ENCODE peak calls at places on chromosomes 1 and 21, in nine cellular contexts. One of them, this sample, is unnamed.

GRCh38 chr1:176843352-176844297 is 320.9 kb downstream of the ASTN1 start:
- DNase-seq in ACHN: peak; percentile 44
- DNase-seq in DMS 273 treated with DMSO at 0.1 percent for 48 hours: peak; percentile 42
- DNase-seq in AG09319: peak; percentile 22
- DNase-seq in Daoy: no peak
- DNase-seq in activated T-helper 2 cell treated with anti-CD3 and anti-CD28 coated beads, Interferon-gamma antibody, Interleukin-2, Interleukin-4, amounts not matched to agents 10 μg/mL and 5 μg/mL and 100 μg/mL, durations not matched to agents 14 hours and 24 hours and 36 hours: no peak
- DNase-seq in MCF 10A: peak; percentile 53
- DNase-seq in epithelial cell of prostate: no peak
- DNase-seq in effector memory CD8-positive, alpha-beta T cell: no peak
- DNase-seq in this sample: no peak

GRCh38 chr1:88892146-88892877 is 945 bp upstream of the GTF2B start:
- DNase-seq in ACHN: peak; percentile 90
- DNase-seq in DMS 273 treated with DMSO at 0.1 percent for 48 hours: no peak
- DNase-seq in AG09319: no peak
- DNase-seq in Daoy: peak; percentile 35
- DNase-seq in activated T-helper 2 cell treated with anti-CD3 and anti-CD28 coated beads, Interferon-gamma antibody, Interleukin-2, Interleukin-4, amounts not matched to agents 10 μg/mL and 5 μg/mL and 100 μg/mL, durations not matched to agents 14 hours and 24 hours and 36 hours: peak; percentile 15
- DNase-seq in MCF 10A: peak; percentile 48
- DNase-seq in epithelial cell of prostate: peak; percentile 16
- DNase-seq in effector memory CD8-positive, alpha-beta T cell: no peak
- DNase-seq in this sample: no peak

GRCh38 chr1:62356257-62356835 is 37.1 kb upstream of the KANK4 start:
- DNase-seq in ACHN: peak; percentile 45
- DNase-seq in DMS 273 treated with DMSO at 0.1 percent for 48 hours: no peak
- DNase-seq in AG09319: peak; percentile 18
- DNase-seq in Daoy: peak; percentile 92
- DNase-seq in activated T-helper 2 cell treated with anti-CD3 and anti-CD28 coated beads, Interferon-gamma antibody, Interleukin-2, Interleukin-4, amounts not matched to agents 10 μg/mL and 5 μg/mL and 100 μg/mL, durations not matched to agents 14 hours and 24 hours and 36 hours: no peak
- DNase-seq in MCF 10A: peak; percentile 92
- DNase-seq in epithelial cell of prostate: peak; percentile 70
- DNase-seq in effector memory CD8-positive, alpha-beta T cell: no peak
- DNase-seq in this sample: no peak

GRCh38 chr21:16082038-16082816 is 352.4 kb downstream of the USP25 start:
- DNase-seq in ACHN: peak; percentile 46
- DNase-seq in DMS 273 treated with DMSO at 0.1 percent for 48 hours: no peak
- DNase-seq in AG09319: no peak
- DNase-seq in Daoy: no peak
- DNase-seq in activated T-helper 2 cell treated with anti-CD3 and anti-CD28 coated beads, Interferon-gamma antibody, Interleukin-2, Interleukin-4, amounts not matched to agents 10 μg/mL and 5 μg/mL and 100 μg/mL, durations not matched to agents 14 hours and 24 hours and 36 hours: no peak
- DNase-seq in MCF 10A: peak; percentile 17
- DNase-seq in epithelial cell of prostate: no peak
- DNase-seq in effector memory CD8-positive, alpha-beta T cell: no peak
- DNase-seq in this sample: no peak

GRCh38 chr1:156371553-156372264 is 2.7 kb downstream of the RHBG start:
- DNase-seq in ACHN: no peak
- DNase-seq in DMS 273 treated with DMSO at 0.1 percent for 48 hours: peak; percentile 28
- DNase-seq in AG09319: no peak
- DNase-seq in Daoy: peak; percentile 57
- DNase-seq in activated T-helper 2 cell treated with anti-CD3 and anti-CD28 coated beads, Interferon-gamma antibody, Interleukin-2, Interleukin-4, amounts not matched to agents 10 μg/mL and 5 μg/mL and 100 μg/mL, durations not matched to agents 14 hours and 24 hours and 36 hours: no peak
- DNase-seq in MCF 10A: peak; percentile 77
- DNase-seq in epithelial cell of prostate: no peak
- DNase-seq in effector memory CD8-positive, alpha-beta T cell: no peak
- DNase-seq in this sample: no peak

GRCh38 chr21:26124421-26124833 is 46.1 kb downstream of the APP start:
- DNase-seq in ACHN: no peak
- DNase-seq in DMS 273 treated with DMSO at 0.1 percent for 48 hours: peak; percentile 41
- DNase-seq in AG09319: no peak
- DNase-seq in Daoy: no peak
- DNase-seq in activated T-helper 2 cell treated with anti-CD3 and anti-CD28 coated beads, Interferon-gamma antibody, Interleukin-2, Interleukin-4, amounts not matched to agents 10 μg/mL and 5 μg/mL and 100 μg/mL, durations not matched to agents 14 hours and 24 hours and 36 hours: no peak
- DNase-seq in MCF 10A: peak; percentile 41
- DNase-seq in epithelial cell of prostate: no peak
- DNase-seq in effector memory CD8-positive, alpha-beta T cell: no peak
- DNase-seq in this sample: no peak

GRCh38 chr21:36889401-36889800 is 77.1 kb downstream of the HLCS start:
- DNase-seq in ACHN: no peak
- DNase-seq in DMS 273 treated with DMSO at 0.1 percent for 48 hours: no peak
- DNase-seq in AG09319: no peak
- DNase-seq in Daoy: no peak
- DNase-seq in activated T-helper 2 cell treated with anti-CD3 and anti-CD28 coated beads, Interferon-gamma antibody, Interleukin-2, Interleukin-4, amounts not matched to agents 10 μg/mL and 5 μg/mL and 100 μg/mL, durations not matched to agents 14 hours and 24 hours and 36 hours: no peak
- DNase-seq in MCF 10A: no peak
- DNase-seq in epithelial cell of prostate: no peak
- DNase-seq in effector memory CD8-positive, alpha-beta T cell: no peak
- DNase-seq in this sample: no peak

GRCh38 chr1:192158181-192158580 is at the start of gene RGS18:
- DNase-seq in ACHN: no peak
- DNase-seq in DMS 273 treated with DMSO at 0.1 percent for 48 hours: no peak
- DNase-seq in AG09319: no peak
- DNase-seq in Daoy: no peak
- DNase-seq in activated T-helper 2 cell treated with anti-CD3 and anti-CD28 coated beads, Interferon-gamma antibody, Interleukin-2, Interleukin-4, amounts not matched to agents 10 μg/mL and 5 μg/mL and 100 μg/mL, durations not matched to agents 14 hours and 24 hours and 36 hours: no peak
- DNase-seq in MCF 10A: peak; percentile 11
- DNase-seq in epithelial cell of prostate: no peak
- DNase-seq in effector memory CD8-positive, alpha-beta T cell: no peak
- DNase-seq in this sample: no peak

GRCh38 chr1:101235696-101236545 is 898 bp upstream of the S1PR1 start:
- DNase-seq in ACHN: peak; percentile 37
- DNase-seq in DMS 273 treated with DMSO at 0.1 percent for 48 hours: no peak
- DNase-seq in AG09319: no peak
- DNase-seq in Daoy: peak; percentile 47
- DNase-seq in activated T-helper 2 cell treated with anti-CD3 and anti-CD28 coated beads, Interferon-gamma antibody, Interleukin-2, Interleukin-4, amounts not matched to agents 10 μg/mL and 5 μg/mL and 100 μg/mL, durations not matched to agents 14 hours and 24 hours and 36 hours: peak; percentile 78
- DNase-seq in MCF 10A: peak; percentile 75
- DNase-seq in epithelial cell of prostate: no peak
- DNase-seq in effector memory CD8-positive, alpha-beta T cell: peak; percentile 58
- DNase-seq in this sample: peak; percentile 73

GRCh38 chr1:84089470-84090261 is 54.4 kb upstream of the PRKACB start:
- DNase-seq in ACHN: peak; percentile 50
- DNase-seq in DMS 273 treated with DMSO at 0.1 percent for 48 hours: no peak
- DNase-seq in AG09319: no peak
- DNase-seq in Daoy: peak; percentile 60
- DNase-seq in activated T-helper 2 cell treated with anti-CD3 and anti-CD28 coated beads, Interferon-gamma antibody, Interleukin-2, Interleukin-4, amounts not matched to agents 10 μg/mL and 5 μg/mL and 100 μg/mL, durations not matched to agents 14 hours and 24 hours and 36 hours: no peak
- DNase-seq in MCF 10A: peak; percentile 87
- DNase-seq in epithelial cell of prostate: peak; percentile 64
- DNase-seq in effector memory CD8-positive, alpha-beta T cell: no peak
- DNase-seq in this sample: no peak

GRCh38 chr1:29639741-29640427 is 403.6 kb downstream of the PTPRU start:
- DNase-seq in ACHN: peak; percentile 94
- DNase-seq in DMS 273 treated with DMSO at 0.1 percent for 48 hours: no peak
- DNase-seq in AG09319: no peak
- DNase-seq in Daoy: peak; percentile 98
- DNase-seq in activated T-helper 2 cell treated with anti-CD3 and anti-CD28 coated beads, Interferon-gamma antibody, Interleukin-2, Interleukin-4, amounts not matched to agents 10 μg/mL and 5 μg/mL and 100 μg/mL, durations not matched to agents 14 hours and 24 hours and 36 hours: no peak
- DNase-seq in MCF 10A: peak; percentile 54
- DNase-seq in epithelial cell of prostate: no peak
- DNase-seq in effector memory CD8-positive, alpha-beta T cell: no peak
- DNase-seq in this sample: peak; percentile 56

GRCh38 chr1:45512641-45513054 is 9.0 kb downstream of the PRDX1 start:
- DNase-seq in ACHN: peak; percentile 65
- DNase-seq in DMS 273 treated with DMSO at 0.1 percent for 48 hours: no peak
- DNase-seq in AG09319: no peak
- DNase-seq in Daoy: peak; percentile 69
- DNase-seq in activated T-helper 2 cell treated with anti-CD3 and anti-CD28 coated beads, Interferon-gamma antibody, Interleukin-2, Interleukin-4, amounts not matched to agents 10 μg/mL and 5 μg/mL and 100 μg/mL, durations not matched to agents 14 hours and 24 hours and 36 hours: peak; percentile 45
- DNase-seq in MCF 10A: peak; percentile 82
- DNase-seq in epithelial cell of prostate: no peak
- DNase-seq in effector memory CD8-positive, alpha-beta T cell: peak; percentile 50
- DNase-seq in this sample: peak; percentile 77

GRCh38 chr1:114008352-114009041 is 29.2 kb downstream of the OLFML3 start:
- DNase-seq in ACHN: no peak
- DNase-seq in DMS 273 treated with DMSO at 0.1 percent for 48 hours: no peak
- DNase-seq in AG09319: no peak
- DNase-seq in Daoy: no peak
- DNase-seq in activated T-helper 2 cell treated with anti-CD3 and anti-CD28 coated beads, Interferon-gamma antibody, Interleukin-2, Interleukin-4, amounts not matched to agents 10 μg/mL and 5 μg/mL and 100 μg/mL, durations not matched to agents 14 hours and 24 hours and 36 hours: no peak
- DNase-seq in MCF 10A: no peak
- DNase-seq in epithelial cell of prostate: no peak
- DNase-seq in effector memory CD8-positive, alpha-beta T cell: no peak
- DNase-seq in this sample: no peak

GRCh38 chr1:26290061-26290415 is 10.2 kb downstream of the SH3BGRL3 start:
- DNase-seq in ACHN: no peak
- DNase-seq in DMS 273 treated with DMSO at 0.1 percent for 48 hours: no peak
- DNase-seq in AG09319: no peak
- DNase-seq in Daoy: no peak
- DNase-seq in activated T-helper 2 cell treated with anti-CD3 and anti-CD28 coated beads, Interferon-gamma antibody, Interleukin-2, Interleukin-4, amounts not matched to agents 10 μg/mL and 5 μg/mL and 100 μg/mL, durations not matched to agents 14 hours and 24 hours and 36 hours: no peak
- DNase-seq in MCF 10A: no peak
- DNase-seq in epithelial cell of prostate: no peak
- DNase-seq in effector memory CD8-positive, alpha-beta T cell: peak; percentile 27
- DNase-seq in this sample: no peak

GRCh38 chr1:156126043-156126700 is 11.7 kb downstream of the LMNA start:
- DNase-seq in ACHN: peak; percentile 98
- DNase-seq in DMS 273 treated with DMSO at 0.1 percent for 48 hours: no peak
- DNase-seq in AG09319: peak; percentile 93
- DNase-seq in Daoy: peak; percentile 99
- DNase-seq in activated T-helper 2 cell treated with anti-CD3 and anti-CD28 coated beads, Interferon-gamma antibody, Interleukin-2, Interleukin-4, amounts not matched to agents 10 μg/mL and 5 μg/mL and 100 μg/mL, durations not matched to agents 14 hours and 24 hours and 36 hours: peak; percentile 70
- DNase-seq in MCF 10A: peak; percentile 100
- DNase-seq in epithelial cell of prostate: peak; percentile 54
- DNase-seq in effector memory CD8-positive, alpha-beta T cell: peak; percentile 68
- DNase-seq in this sample: peak; percentile 67

GRCh38 chr1:83511327-83511726 is 487.6 kb downstream of the TTLL7 start:
- DNase-seq in ACHN: no peak
- DNase-seq in DMS 273 treated with DMSO at 0.1 percent for 48 hours: no peak
- DNase-seq in AG09319: no peak
- DNase-seq in Daoy: peak; percentile 6
- DNase-seq in activated T-helper 2 cell treated with anti-CD3 and anti-CD28 coated beads, Interferon-gamma antibody, Interleukin-2, Interleukin-4, amounts not matched to agents 10 μg/mL and 5 μg/mL and 100 μg/mL, durations not matched to agents 14 hours and 24 hours and 36 hours: no peak
- DNase-seq in MCF 10A: no peak
- DNase-seq in epithelial cell of prostate: no peak
- DNase-seq in effector memory CD8-positive, alpha-beta T cell: no peak
- DNase-seq in this sample: no peak

GRCh38 chr1:182601416-182601786 is 2.8 kb downstream of the RGS16 start:
- DNase-seq in ACHN: peak; percentile 73
- DNase-seq in DMS 273 treated with DMSO at 0.1 percent for 48 hours: peak; percentile 63
- DNase-seq in AG09319: peak; percentile 50
- DNase-seq in Daoy: peak; percentile 80
- DNase-seq in activated T-helper 2 cell treated with anti-CD3 and anti-CD28 coated beads, Interferon-gamma antibody, Interleukin-2, Interleukin-4, amounts not matched to agents 10 μg/mL and 5 μg/mL and 100 μg/mL, durations not matched to agents 14 hours and 24 hours and 36 hours: peak; percentile 48
- DNase-seq in MCF 10A: peak; percentile 95
- DNase-seq in epithelial cell of prostate: no peak
- DNase-seq in effector memory CD8-positive, alpha-beta T cell: peak; percentile 69
- DNase-seq in this sample: peak; percentile 80

GRCh38 chr1:156086256-156086662 is 4.0 kb upstream of the MEX3A start:
- DNase-seq in ACHN: no peak
- DNase-seq in DMS 273 treated with DMSO at 0.1 percent for 48 hours: no peak
- DNase-seq in AG09319: no peak
- DNase-seq in Daoy: no peak
- DNase-seq in activated T-helper 2 cell treated with anti-CD3 and anti-CD28 coated beads, Interferon-gamma antibody, Interleukin-2, Interleukin-4, amounts not matched to agents 10 μg/mL and 5 μg/mL and 100 μg/mL, durations not matched to agents 14 hours and 24 hours and 36 hours: no peak
- DNase-seq in MCF 10A: no peak
- DNase-seq in epithelial cell of prostate: no peak
- DNase-seq in effector memory CD8-positive, alpha-beta T cell: no peak
- DNase-seq in this sample: no peak

GRCh38 chr1:39047374-39048229 is 21.5 kb downstream of the NDUFS5 start:
- DNase-seq in ACHN: peak; percentile 94
- DNase-seq in DMS 273 treated with DMSO at 0.1 percent for 48 hours: no peak
- DNase-seq in AG09319: peak; percentile 51
- DNase-seq in Daoy: peak; percentile 63
- DNase-seq in activated T-helper 2 cell treated with anti-CD3 and anti-CD28 coated beads, Interferon-gamma antibody, Interleukin-2, Interleukin-4, amounts not matched to agents 10 μg/mL and 5 μg/mL and 100 μg/mL, durations not matched to agents 14 hours and 24 hours and 36 hours: no peak
- DNase-seq in MCF 10A: peak; percentile 68
- DNase-seq in epithelial cell of prostate: peak; percentile 2
- DNase-seq in effector memory CD8-positive, alpha-beta T cell: no peak
- DNase-seq in this sample: no peak

GRCh38 chr1:26349196-26349885 is 4.6 kb downstream of the CRYBG2 start:
- DNase-seq in ACHN: peak; percentile 87
- DNase-seq in DMS 273 treated with DMSO at 0.1 percent for 48 hours: no peak
- DNase-seq in AG09319: no peak
- DNase-seq in Daoy: peak; percentile 80
- DNase-seq in activated T-helper 2 cell treated with anti-CD3 and anti-CD28 coated beads, Interferon-gamma antibody, Interleukin-2, Interleukin-4, amounts not matched to agents 10 μg/mL and 5 μg/mL and 100 μg/mL, durations not matched to agents 14 hours and 24 hours and 36 hours: no peak
- DNase-seq in MCF 10A: peak; percentile 36
- DNase-seq in epithelial cell of prostate: no peak
- DNase-seq in effector memory CD8-positive, alpha-beta T cell: no peak
- DNase-seq in this sample: no peak

GRCh38 chr1:118660769-118661168 is 327.4 kb downstream of the TBX15 start:
- DNase-seq in ACHN: no peak
- DNase-seq in DMS 273 treated with DMSO at 0.1 percent for 48 hours: no peak
- DNase-seq in AG09319: no peak
- DNase-seq in Daoy: peak; percentile 25
- DNase-seq in activated T-helper 2 cell treated with anti-CD3 and anti-CD28 coated beads, Interferon-gamma antibody, Interleukin-2, Interleukin-4, amounts not matched to agents 10 μg/mL and 5 μg/mL and 100 μg/mL, durations not matched to agents 14 hours and 24 hours and 36 hours: no peak
- DNase-seq in MCF 10A: no peak
- DNase-seq in epithelial cell of prostate: no peak
- DNase-seq in effector memory CD8-positive, alpha-beta T cell: no peak
- DNase-seq in this sample: no peak

GRCh38 chr1:8764301-8764937 is 53.0 kb downstream of the RERE start:
- DNase-seq in ACHN: no peak
- DNase-seq in DMS 273 treated with DMSO at 0.1 percent for 48 hours: no peak
- DNase-seq in AG09319: no peak
- DNase-seq in Daoy: no peak
- DNase-seq in activated T-helper 2 cell treated with anti-CD3 and anti-CD28 coated beads, Interferon-gamma antibody, Interleukin-2, Interleukin-4, amounts not matched to agents 10 μg/mL and 5 μg/mL and 100 μg/mL, durations not matched to agents 14 hours and 24 hours and 36 hours: no peak
- DNase-seq in MCF 10A: no peak
- DNase-seq in epithelial cell of prostate: no peak
- DNase-seq in effector memory CD8-positive, alpha-beta T cell: no peak
- DNase-seq in this sample: no peak

GRCh38 chr1:202281316-202282016 is 60.3 kb downstream of the UBE2T start:
- DNase-seq in ACHN: peak; percentile 49
- DNase-seq in DMS 273 treated with DMSO at 0.1 percent for 48 hours: no peak
- DNase-seq in AG09319: no peak
- DNase-seq in Daoy: peak; percentile 89
- DNase-seq in activated T-helper 2 cell treated with anti-CD3 and anti-CD28 coated beads, Interferon-gamma antibody, Interleukin-2, Interleukin-4, amounts not matched to agents 10 μg/mL and 5 μg/mL and 100 μg/mL, durations not matched to agents 14 hours and 24 hours and 36 hours: no peak
- DNase-seq in MCF 10A: peak; percentile 47
- DNase-seq in epithelial cell of prostate: no peak
- DNase-seq in effector memory CD8-positive, alpha-beta T cell: no peak
- DNase-seq in this sample: no peak

GRCh38 chr1:66533804-66534745 is at the start of gene SGIP1:
- DNase-seq in ACHN: peak; percentile 35
- DNase-seq in DMS 273 treated with DMSO at 0.1 percent for 48 hours: no peak
- DNase-seq in AG09319: no peak
- DNase-seq in Daoy: no peak
- DNase-seq in activated T-helper 2 cell treated with anti-CD3 and anti-CD28 coated beads, Interferon-gamma antibody, Interleukin-2, Interleukin-4, amounts not matched to agents 10 μg/mL and 5 μg/mL and 100 μg/mL, durations not matched to agents 14 hours and 24 hours and 36 hours: no peak
- DNase-seq in MCF 10A: no peak
- DNase-seq in epithelial cell of prostate: no peak
- DNase-seq in effector memory CD8-positive, alpha-beta T cell: no peak
- DNase-seq in this sample: no peak

GRCh38 chr1:92096317-92096716 is 16.2 kb downstream of the BTBD8 start:
- DNase-seq in ACHN: no peak
- DNase-seq in DMS 273 treated with DMSO at 0.1 percent for 48 hours: no peak
- DNase-seq in AG09319: no peak
- DNase-seq in Daoy: peak; percentile 60
- DNase-seq in activated T-helper 2 cell treated with anti-CD3 and anti-CD28 coated beads, Interferon-gamma antibody, Interleukin-2, Interleukin-4, amounts not matched to agents 10 μg/mL and 5 μg/mL and 100 μg/mL, durations not matched to agents 14 hours and 24 hours and 36 hours: no peak
- DNase-seq in MCF 10A: peak; percentile 37
- DNase-seq in epithelial cell of prostate: peak; percentile 14
- DNase-seq in effector memory CD8-positive, alpha-beta T cell: no peak
- DNase-seq in this sample: no peak

GRCh38 chr1:236552901-236553300 is 29.1 kb downstream of the LGALS8 start:
- DNase-seq in ACHN: no peak
- DNase-seq in DMS 273 treated with DMSO at 0.1 percent for 48 hours: no peak
- DNase-seq in AG09319: no peak
- DNase-seq in Daoy: no peak
- DNase-seq in activated T-helper 2 cell treated with anti-CD3 and anti-CD28 coated beads, Interferon-gamma antibody, Interleukin-2, Interleukin-4, amounts not matched to agents 10 μg/mL and 5 μg/mL and 100 μg/mL, durations not matched to agents 14 hours and 24 hours and 36 hours: no peak
- DNase-seq in MCF 10A: no peak
- DNase-seq in epithelial cell of prostate: no peak
- DNase-seq in effector memory CD8-positive, alpha-beta T cell: no peak
- DNase-seq in this sample: no peak

GRCh38 chr1:90074137-90074536 is 79.2 kb downstream of the ZNF326 start:
- DNase-seq in ACHN: no peak
- DNase-seq in DMS 273 treated with DMSO at 0.1 percent for 48 hours: no peak
- DNase-seq in AG09319: no peak
- DNase-seq in Daoy: no peak
- DNase-seq in activated T-helper 2 cell treated with anti-CD3 and anti-CD28 coated beads, Interferon-gamma antibody, Interleukin-2, Interleukin-4, amounts not matched to agents 10 μg/mL and 5 μg/mL and 100 μg/mL, durations not matched to agents 14 hours and 24 hours and 36 hours: no peak
- DNase-seq in MCF 10A: no peak
- DNase-seq in epithelial cell of prostate: no peak
- DNase-seq in effector memory CD8-positive, alpha-beta T cell: no peak
- DNase-seq in this sample: no peak

GRCh38 chr1:64010316-64010715 is 193.1 kb upstream of the UBE2U start:
- DNase-seq in ACHN: no peak
- DNase-seq in DMS 273 treated with DMSO at 0.1 percent for 48 hours: no peak
- DNase-seq in AG09319: no peak
- DNase-seq in Daoy: no peak
- DNase-seq in activated T-helper 2 cell treated with anti-CD3 and anti-CD28 coated beads, Interferon-gamma antibody, Interleukin-2, Interleukin-4, amounts not matched to agents 10 μg/mL and 5 μg/mL and 100 μg/mL, durations not matched to agents 14 hours and 24 hours and 36 hours: no peak
- DNase-seq in MCF 10A: no peak
- DNase-seq in epithelial cell of prostate: no peak
- DNase-seq in effector memory CD8-positive, alpha-beta T cell: no peak
- DNase-seq in this sample: no peak

GRCh38 chr1:39238476-39238875 is 34.0 kb downstream of the MACF1 start:
- DNase-seq in ACHN: no peak
- DNase-seq in DMS 273 treated with DMSO at 0.1 percent for 48 hours: no peak
- DNase-seq in AG09319: no peak
- DNase-seq in Daoy: peak; percentile 22
- DNase-seq in activated T-helper 2 cell treated with anti-CD3 and anti-CD28 coated beads, Interferon-gamma antibody, Interleukin-2, Interleukin-4, amounts not matched to agents 10 μg/mL and 5 μg/mL and 100 μg/mL, durations not matched to agents 14 hours and 24 hours and 36 hours: no peak
- DNase-seq in MCF 10A: peak; percentile 22
- DNase-seq in epithelial cell of prostate: no peak
- DNase-seq in effector memory CD8-positive, alpha-beta T cell: no peak
- DNase-seq in this sample: no peak

GRCh38 chr21:15005391-15005790 is 59.4 kb downstream of the NRIP1 start:
- DNase-seq in ACHN: no peak
- DNase-seq in DMS 273 treated with DMSO at 0.1 percent for 48 hours: no peak
- DNase-seq in AG09319: no peak
- DNase-seq in Daoy: no peak
- DNase-seq in activated T-helper 2 cell treated with anti-CD3 and anti-CD28 coated beads, Interferon-gamma antibody, Interleukin-2, Interleukin-4, amounts not matched to agents 10 μg/mL and 5 μg/mL and 100 μg/mL, durations not matched to agents 14 hours and 24 hours and 36 hours: no peak
- DNase-seq in MCF 10A: no peak
- DNase-seq in epithelial cell of prostate: no peak
- DNase-seq in effector memory CD8-positive, alpha-beta T cell: no peak
- DNase-seq in this sample: no peak

GRCh38 chr21:29379517-29380054 is 80.9 kb downstream of the BACH1 start:
- DNase-seq in ACHN: no peak
- DNase-seq in DMS 273 treated with DMSO at 0.1 percent for 48 hours: no peak
- DNase-seq in AG09319: no peak
- DNase-seq in Daoy: no peak
- DNase-seq in activated T-helper 2 cell treated with anti-CD3 and anti-CD28 coated beads, Interferon-gamma antibody, Interleukin-2, Interleukin-4, amounts not matched to agents 10 μg/mL and 5 μg/mL and 100 μg/mL, durations not matched to agents 14 hours and 24 hours and 36 hours: no peak
- DNase-seq in MCF 10A: no peak
- DNase-seq in epithelial cell of prostate: no peak
- DNase-seq in effector memory CD8-positive, alpha-beta T cell: no peak
- DNase-seq in this sample: no peak

This sample was measured in natural killer cell treated with Interleukin-12 subunit alpha and Interleukin-12 subunit beta and Interleukin-15 and Interleukin-18, amount 100 ng/mL, for 72 hours.